ENCODE peak calls at places on chromosomes 3 and 15, in five cellular contexts. S is activated CD8-positive, alpha-beta memory T cell treated with anti-CD3 and anti-CD28 coated beads for 48 hours; D is left ventricle myocardium inferior; C is stimulated activated naive B cell treated with anti-CD40 and anti-IgM and Interleukin-4, amounts not matched to agents 10 μg/mL and 1 μg/mL and 100 μg/mL, for 72 hours; F is GM23248. W is an unnamed sample.

GRCh38 chr3:109806929-109807328 is 469.6 kb upstream of the DPPA4 start:
- DNase-seq in S (no peak), D (no peak), C (no peak), F (peak; percentile 34), W (no peak)

GRCh38 chr15:42289166-42289565 is 15.9 kb upstream of the TMEM87A start:
- DNase-seq in S (no peak), D (no peak), C (no peak), F (peak; percentile 4), W (no peak)

GRCh38 chr3:194485471-194485875 is 1.3 kb downstream of the ATP13A3 start:
- DNase-seq in S (no peak), D (no peak), C (no peak), F (peak; percentile 51), W (no peak)

GRCh38 chr15:55708720-55709119 is 34.2 kb downstream of the PRTG start:
- DNase-seq in S (no peak), D (no peak), C (no peak), F (no peak), W (no peak)

GRCh38 chr3:99324854-99325253 is 313.5 kb upstream of the COL8A1 start:
- DNase-seq in S (no peak), D (no peak), C (no peak), F (no peak), W (no peak)

GRCh38 chr3:112437146-112438022 is 61.9 kb downstream of the BTLA start:
- DNase-seq in S (no peak), D (no peak), C (no peak), F (peak; percentile 52), W (no peak)

GRCh38 chr3:131972550-131972949 is 62.3 kb downstream of the CPNE4 start:
- DNase-seq in S (no peak), D (no peak), C (no peak), F (peak; percentile 4), W (no peak)

GRCh38 chr15:72813345-72814004 is 29.9 kb upstream of the ADPGK start:
- DNase-seq in S (no peak), D (no peak), C (no peak), F (no peak), W (no peak)

GRCh38 chr3:39644176-39644575 is 165.2 kb upstream of the MYRIP start:
- DNase-seq in S (no peak), D (no peak), C (no peak), F (peak; percentile 86), W (no peak)

GRCh38 chr15:50577492-50577891 is 31.0 kb upstream of the USP50 start:
- DNase-seq in S (no peak), D (no peak), C (no peak), F (no peak), W (no peak)

GRCh38 chr3:155553800-155554199 is 191.1 kb downstream of the PLCH1 start:
- DNase-seq in S (no peak), D (no peak), C (peak; percentile 21), F (no peak), W (no peak)

GRCh38 chr3:58271901-58272501 is 34.0 kb upstream of the RPP14 start:
- DNase-seq in S (no peak), D (no peak), C (no peak), F (peak; percentile 93), W (peak; percentile 71)

GRCh38 chr15:42845581-42845980 is 75.0 kb downstream of the TTBK2 start:
- DNase-seq in S (no peak), D (no peak), C (no peak), F (peak; percentile 1), W (no peak)

GRCh38 chr3:128378631-128379347 is 87.9 kb downstream of the DNAJB8 start:
- DNase-seq in S (no peak), D (peak; percentile 53), C (no peak), F (peak; percentile 65), W (no peak)

GRCh38 chr3:132006605-132007204 is 28.1 kb downstream of the CPNE4 start:
- DNase-seq in S (no peak), D (no peak), C (no peak), F (peak; percentile 71), W (no peak)

GRCh38 chr15:35606345-35606744 is 60.4 kb upstream of the DPH6 start:
- DNase-seq in S (no peak), D (no peak), C (no peak), F (no peak), W (no peak)

GRCh38 chr3:108117245-108117644 is 26.4 kb upstream of the CD47 start:
- DNase-seq in S (no peak), D (no peak), C (no peak), F (peak; percentile 58), W (no peak)

GRCh38 chr3:71087109-71088018 is 496.2 kb downstream of the FOXP1 start:
- DNase-seq in S (no peak), D (no peak), C (peak; percentile 61), F (no peak), W (no peak)

GRCh38 chr3:108477511-108478147 is 32.8 kb downstream of the MYH15 start:
- DNase-seq in S (peak; percentile 23), D (no peak), C (peak; percentile 18), F (peak; percentile 81), W (no peak)

GRCh38 chr3:188339410-188340295 is 185.7 kb downstream of the LPP start:
- DNase-seq in S (no peak), D (no peak), C (peak; percentile 20), F (no peak), W (no peak)

GRCh38 chr15:89652666-89653065 is 2.6 kb downstream of the KIF7 start:
- DNase-seq in S (no peak), D (no peak), C (no peak), F (no peak), W (peak; percentile 59)

GRCh38 chr15:99117563-99118257 is 12.8 kb downstream of the SYNM start:
- DNase-seq in S (no peak), D (no peak), C (no peak), F (no peak), W (no peak)

GRCh38 chr15:63892794-63893441 is 59.2 kb upstream of the HERC1 start:
- DNase-seq in S (peak; percentile 50), D (no peak), C (peak; percentile 57), F (no peak), W (peak; percentile 74)

GRCh38 chr3:172134352-172134751 is 95.0 kb downstream of the FNDC3B start:
- DNase-seq in S (no peak), D (no peak), C (no peak), F (no peak), W (no peak)

GRCh38 chr15:77335298-77335697 is 84.6 kb downstream of the PEAK1 start:
- DNase-seq in S (no peak), D (peak; percentile 34), C (no peak), F (peak; percentile 25), W (no peak)

GRCh38 chr3:171028779-171029232 is 2.3 kb upstream of the SLC2A2 start:
- DNase-seq in S (no peak), D (no peak), C (no peak), F (peak; percentile 91), W (no peak)